ENCODE peak calls at places on chromosomes 1 and 21, in nine cellular contexts. B is Calu3; L is epithelial cell of prostate; U is EH; J is activated B cell treated with CpG ODN at 0.5 μM for 24 hours; O is HTR-8/SVneo; P is effector CD4-positive, alpha-beta T cell; R is activated naive CD4-positive, alpha-beta T cell treated with Interleukin-2 at 50 U/mL for 16 hours; D is NCI-H1105 treated with DMSO at 0.1 percent for 48 hours. W is an unnamed sample.

GRCh38 chr1:108612496-108612895 is 48.4 kb downstream of the HENMT1 start:
- DNase-seq in B (no peak), L (no peak), U (no peak), J (no peak), O (no peak), P (no peak), R (no peak), D (no peak), W (no peak)

GRCh38 chr1:206655471-206655882 is 20.1 kb downstream of the DYRK3 start:
- DNase-seq in B (no peak), L (no peak), U (no peak), J (no peak), O (no peak), P (no peak), R (no peak), D (peak; percentile 79), W (no peak)

GRCh38 chr21:44763451-44764318 is 37.9 kb downstream of the UBE2G2 start:
- DNase-seq in B (no peak), L (no peak), U (no peak), J (no peak), O (no peak), P (no peak), R (no peak), D (no peak), W (no peak)

GRCh38 chr1:101506541-101507164 is 269.8 kb downstream of the S1PR1 start:
- DNase-seq in B (peak; percentile 30), L (no peak), U (peak; percentile 46), J (no peak), O (peak; percentile 6), P (peak; percentile 32), R (peak; percentile 20), D (peak; percentile 54), W (peak; percentile 61)

GRCh38 chr1:98839840-98840239 is 164.8 kb downstream of the PLPPR5 start:
- DNase-seq in B (no peak), L (no peak), U (peak; percentile 4), J (no peak), O (no peak), P (no peak), R (no peak), D (no peak), W (peak; percentile 1)

GRCh38 chr1:159879977-159880376 is 17.5 kb upstream of the VSIG8 start:
- DNase-seq in B (no peak), L (no peak), U (peak; percentile 80), J (no peak), O (peak; percentile 19), P (no peak), R (no peak), D (no peak), W (peak; percentile 91)

GRCh38 chr21:34179204-34179935 is 106.0 kb downstream of the MRPS6 start:
- DNase-seq in B (no peak), L (no peak), U (no peak), J (no peak), O (no peak), P (no peak), R (no peak), D (no peak), W (no peak)

GRCh38 chr1:171999756-172000155 is 158.5 kb downstream of the DNM3 start:
- DNase-seq in B (no peak), L (no peak), U (peak; percentile 47), J (no peak), O (no peak), P (no peak), R (no peak), D (no peak), W (peak; percentile 46)

GRCh38 chr21:34143783-34144182 is 70.4 kb downstream of the MRPS6 start:
- DNase-seq in B (no peak), L (no peak), U (no peak), J (no peak), O (no peak), P (no peak), R (no peak), D (no peak), W (no peak)

GRCh38 chr1:208264469-208265126 is 20.4 kb upstream of the PLXNA2 start:
- DNase-seq in B (no peak), L (no peak), U (no peak), J (no peak), O (no peak), P (no peak), R (no peak), D (no peak), W (no peak)

GRCh38 chr21:29232601-29233541 is 65.9 kb upstream of the BACH1 start:
- DNase-seq in B (no peak), L (no peak), U (peak; percentile 88), J (no peak), O (peak; percentile 23), P (no peak), R (no peak), D (no peak), W (peak; percentile 89)

GRCh38 chr1:241640867-241641542 is 836 bp upstream of the CHML start:
- DNase-seq in B (no peak), L (no peak), U (no peak), J (peak; percentile 17), O (no peak), P (no peak), R (no peak), D (no peak), W (no peak)

GRCh38 chr1:77316006-77316405 is 34.2 kb downstream of the AK5 start:
- DNase-seq in B (no peak), L (peak; percentile 16), U (peak; percentile 84), J (no peak), O (no peak), P (no peak), R (no peak), D (no peak), W (peak; percentile 57)

GRCh38 chr21:15227919-15228318 is 163.1 kb upstream of the NRIP1 start:
- DNase-seq in B (no peak), L (no peak), U (no peak), J (no peak), O (no peak), P (no peak), R (no peak), D (no peak), W (no peak)

GRCh38 chr1:70459502-70460225 is 48.6 kb downstream of the CTH start:
- DNase-seq in B (no peak), L (peak; percentile 22), U (peak; percentile 64), J (no peak), O (no peak), P (no peak), R (no peak), D (no peak), W (peak; percentile 81)

GRCh38 chr1:156025873-156026272 is 5.1 kb upstream of the SSR2 start:
- DNase-seq in B (peak; percentile 71), L (no peak), U (peak; percentile 51), J (no peak), O (no peak), P (no peak), R (peak; percentile 20), D (no peak), W (peak; percentile 62)

GRCh38 chr1:160208179-160209040 is 3.2 kb downstream of the PEA15 start:
- DNase-seq in B (no peak), L (no peak), U (peak; percentile 34), J (no peak), O (no peak), P (no peak), R (no peak), D (no peak), W (peak; percentile 30)